ENCODE peak calls at places on chromosomes 2 and 18, in four cellular contexts. T is smooth muscle cell of the brain vasculature, C is hypothalamus, D is amygdala. X is an unnamed sample.

GRCh38 chr2:71101656-71102055 is 28.4 kb downstream of the MCEE start:
- DNase-seq in D (no peak), T (peak), C (no peak), X (no peak)

GRCh38 chr2:10493636-10494281 is 45.6 kb upstream of the ODC1 start:
- DNase-seq in T (peak), D (no peak), C (no peak), X (no peak)

GRCh38 chr2:106332054-106332453 is 136.2 kb downstream of the RGPD3 start:
- DNase-seq in T (no peak), D (no peak), C (no peak), X (no peak)

GRCh38 chr2:37390777-37391176 is 46.3 kb downstream of the QPCT start:
- DNase-seq in D (no peak), C (no peak), T (no peak), X (no peak)

GRCh38 chr2:37449686-37450392 is 105.4 kb downstream of the QPCT start:
- DNase-seq in D (no peak), T (no peak), C (no peak), X (no peak)

GRCh38 chr2:45353879-45354278 is 257.2 kb downstream of the SRBD1 start:
- DNase-seq in T (peak), C (no peak), D (no peak), X (no peak)

GRCh38 chr2:118498943-118499342 is 348.5 kb downstream of the EN1 start:
- DNase-seq in C (no peak), D (no peak), T (no peak), X (no peak)

GRCh38 chr18:58580623-58581022 is 48.3 kb downstream of the ALPK2 start:
- DNase-seq in C (no peak), T (no peak), D (no peak), X (no peak)

GRCh38 chr2:188976545-188977268 is 2.5 kb downstream of the COL3A1 start:
- DNase-seq in T (no peak), C (no peak), D (no peak), X (no peak)

GRCh38 chr2:193963472-193964119 is 1693.4 kb upstream of the SLC39A10 start:
- DNase-seq in C (no peak), T (peak), D (no peak), X (no peak)

GRCh38 chr2:43086451-43087221 is 139.8 kb downstream of the ZFP36L2 start:
- DNase-seq in C (no peak), T (peak), D (no peak), X (no peak)

X was measured in posterior cingulate gyrus.